ENCODE peak calls at places on chromosomes 5 and 9, in ten cellular contexts. One of them, this sample, is unnamed.

GRCh38 chr9:88808019-88808656 is 183.1 kb upstream of the S1PR3 start:
- DNase-seq in epithelial cell of esophagus: no peak
- DNase-seq in AG04450: no peak
- DNase-seq in choroid plexus epithelial cell: peak
- DNase-seq in lung: no peak
- DNase-seq in ascending aorta: no peak
- DNase-seq in progenitor cell of endocrine pancreas: no peak
- DNase-seq in CD8-positive, alpha-beta T cell: no peak
- DNase-seq in HCT116: no peak
- DNase-seq in fibroblast of pulmonary artery: peak
- DNase-seq in this sample: no peak

GRCh38 chr5:41918105-41918504 is 7.0 kb upstream of the FBXO4 start:
- DNase-seq in epithelial cell of esophagus: no peak
- DNase-seq in AG04450: no peak
- DNase-seq in choroid plexus epithelial cell: no peak
- DNase-seq in lung: no peak
- DNase-seq in ascending aorta: no peak
- DNase-seq in progenitor cell of endocrine pancreas: no peak
- DNase-seq in CD8-positive, alpha-beta T cell: no peak
- DNase-seq in HCT116: no peak
- DNase-seq in fibroblast of pulmonary artery: no peak
- DNase-seq in this sample: no peak

GRCh38 chr5:123297866-123298265 is 125.3 kb downstream of the CEP120 start:
- DNase-seq in epithelial cell of esophagus: no peak
- DNase-seq in AG04450: no peak
- DNase-seq in choroid plexus epithelial cell: no peak
- DNase-seq in lung: no peak
- DNase-seq in ascending aorta: no peak
- DNase-seq in progenitor cell of endocrine pancreas: no peak
- DNase-seq in CD8-positive, alpha-beta T cell: no peak
- DNase-seq in HCT116: no peak
- DNase-seq in fibroblast of pulmonary artery: no peak
- DNase-seq in this sample: no peak

GRCh38 chr9:84303061-84303460 is 37.5 kb downstream of the SLC28A3 start:
- DNase-seq in epithelial cell of esophagus: no peak
- DNase-seq in AG04450: no peak
- DNase-seq in choroid plexus epithelial cell: no peak
- DNase-seq in lung: no peak
- DNase-seq in ascending aorta: no peak
- DNase-seq in progenitor cell of endocrine pancreas: no peak
- DNase-seq in CD8-positive, alpha-beta T cell: no peak
- DNase-seq in HCT116: no peak
- DNase-seq in fibroblast of pulmonary artery: no peak
- DNase-seq in this sample: no peak

GRCh38 chr9:34310205-34310604 is 18.9 kb downstream of the KIF24 start:
- DNase-seq in epithelial cell of esophagus: no peak
- DNase-seq in AG04450: no peak
- DNase-seq in choroid plexus epithelial cell: peak
- DNase-seq in lung: no peak
- DNase-seq in ascending aorta: no peak
- DNase-seq in progenitor cell of endocrine pancreas: no peak
- DNase-seq in CD8-positive, alpha-beta T cell: no peak
- DNase-seq in HCT116: no peak
- DNase-seq in fibroblast of pulmonary artery: no peak
- DNase-seq in this sample: no peak

GRCh38 chr9:136950656-136951030 is 1.4 kb upstream of the LCN12 start:
- DNase-seq in epithelial cell of esophagus: no peak
- DNase-seq in AG04450: no peak
- DNase-seq in choroid plexus epithelial cell: no peak
- DNase-seq in lung: no peak
- DNase-seq in ascending aorta: no peak
- DNase-seq in progenitor cell of endocrine pancreas: no peak
- DNase-seq in CD8-positive, alpha-beta T cell: no peak
- DNase-seq in HCT116: no peak
- DNase-seq in fibroblast of pulmonary artery: no peak
- DNase-seq in this sample: no peak

GRCh38 chr9:88651682-88652633 is 117.0 kb downstream of the NXNL2 start:
- DNase-seq in epithelial cell of esophagus: peak
- DNase-seq in AG04450: peak
- DNase-seq in choroid plexus epithelial cell: peak
- DNase-seq in lung: peak
- DNase-seq in ascending aorta: peak
- DNase-seq in progenitor cell of endocrine pancreas: no peak
- DNase-seq in CD8-positive, alpha-beta T cell: no peak
- DNase-seq in HCT116: no peak
- DNase-seq in fibroblast of pulmonary artery: peak
- DNase-seq in this sample: peak

GRCh38 chr5:176541338-176542134 is 4.3 kb upstream of the RNF44 start:
- DNase-seq in epithelial cell of esophagus: peak
- DNase-seq in AG04450: no peak
- DNase-seq in choroid plexus epithelial cell: no peak
- DNase-seq in lung: peak
- DNase-seq in ascending aorta: no peak
- DNase-seq in progenitor cell of endocrine pancreas: no peak
- DNase-seq in CD8-positive, alpha-beta T cell: peak
- DNase-seq in HCT116: no peak
- DNase-seq in fibroblast of pulmonary artery: peak
- DNase-seq in this sample: no peak

GRCh38 chr9:110536802-110537201 is 42.7 kb downstream of the SVEP1 start:
- DNase-seq in epithelial cell of esophagus: no peak
- DNase-seq in AG04450: peak
- DNase-seq in choroid plexus epithelial cell: peak
- DNase-seq in lung: no peak
- DNase-seq in ascending aorta: no peak
- DNase-seq in progenitor cell of endocrine pancreas: no peak
- DNase-seq in CD8-positive, alpha-beta T cell: no peak
- DNase-seq in HCT116: no peak
- DNase-seq in fibroblast of pulmonary artery: peak
- DNase-seq in this sample: no peak

GRCh38 chr9:18980124-18980660 is 52.8 kb downstream of the SAXO1 start:
- DNase-seq in epithelial cell of esophagus: no peak
- DNase-seq in AG04450: no peak
- DNase-seq in choroid plexus epithelial cell: no peak
- DNase-seq in lung: no peak
- DNase-seq in ascending aorta: no peak
- DNase-seq in progenitor cell of endocrine pancreas: no peak
- DNase-seq in CD8-positive, alpha-beta T cell: no peak
- DNase-seq in HCT116: no peak
- DNase-seq in fibroblast of pulmonary artery: peak
- DNase-seq in this sample: no peak

GRCh38 chr9:99112750-99113417 is 8.0 kb downstream of the TGFBR1 start:
- DNase-seq in epithelial cell of esophagus: no peak
- DNase-seq in AG04450: no peak
- DNase-seq in choroid plexus epithelial cell: no peak
- DNase-seq in lung: no peak
- DNase-seq in ascending aorta: no peak
- DNase-seq in progenitor cell of endocrine pancreas: no peak
- DNase-seq in CD8-positive, alpha-beta T cell: peak
- DNase-seq in HCT116: no peak
- DNase-seq in fibroblast of pulmonary artery: no peak
- DNase-seq in this sample: no peak

GRCh38 chr5:10366310-10367297 is 13.1 kb downstream of the MARCHF6 start:
- DNase-seq in epithelial cell of esophagus: peak
- DNase-seq in AG04450: no peak
- DNase-seq in choroid plexus epithelial cell: peak
- DNase-seq in lung: no peak
- DNase-seq in ascending aorta: no peak
- DNase-seq in progenitor cell of endocrine pancreas: no peak
- DNase-seq in CD8-positive, alpha-beta T cell: no peak
- DNase-seq in HCT116: no peak
- DNase-seq in fibroblast of pulmonary artery: peak
- DNase-seq in this sample: no peak

GRCh38 chr9:79465171-79465570 is 106.6 kb upstream of the TLE4 start:
- DNase-seq in epithelial cell of esophagus: no peak
- DNase-seq in AG04450: no peak
- DNase-seq in choroid plexus epithelial cell: no peak
- DNase-seq in lung: no peak
- DNase-seq in ascending aorta: no peak
- DNase-seq in progenitor cell of endocrine pancreas: no peak
- DNase-seq in CD8-positive, alpha-beta T cell: no peak
- DNase-seq in HCT116: no peak
- DNase-seq in fibroblast of pulmonary artery: no peak
- DNase-seq in this sample: no peak

GRCh38 chr5:35131723-35132122 is 84.0 kb upstream of the AGXT2 start:
- DNase-seq in epithelial cell of esophagus: no peak
- DNase-seq in AG04450: no peak
- DNase-seq in choroid plexus epithelial cell: peak
- DNase-seq in lung: no peak
- DNase-seq in ascending aorta: no peak
- DNase-seq in progenitor cell of endocrine pancreas: no peak
- DNase-seq in CD8-positive, alpha-beta T cell: no peak
- DNase-seq in HCT116: no peak
- DNase-seq in fibroblast of pulmonary artery: no peak
- DNase-seq in this sample: no peak

GRCh38 chr9:93114169-93114983 is 18.4 kb downstream of the CARD19 start:
- DNase-seq in epithelial cell of esophagus: no peak
- DNase-seq in AG04450: no peak
- DNase-seq in choroid plexus epithelial cell: no peak
- DNase-seq in lung: no peak
- DNase-seq in ascending aorta: no peak
- DNase-seq in progenitor cell of endocrine pancreas: no peak
- DNase-seq in CD8-positive, alpha-beta T cell: peak
- DNase-seq in HCT116: no peak
- DNase-seq in fibroblast of pulmonary artery: no peak
- DNase-seq in this sample: no peak

GRCh38 chr5:114185274-114185673 is 176.6 kb upstream of the KCNN2 start:
- DNase-seq in epithelial cell of esophagus: no peak
- DNase-seq in AG04450: no peak
- DNase-seq in choroid plexus epithelial cell: no peak
- DNase-seq in lung: no peak
- DNase-seq in ascending aorta: no peak
- DNase-seq in progenitor cell of endocrine pancreas: no peak
- DNase-seq in CD8-positive, alpha-beta T cell: no peak
- DNase-seq in HCT116: no peak
- DNase-seq in fibroblast of pulmonary artery: peak
- DNase-seq in this sample: peak

GRCh38 chr5:154652746-154653417 is 102.3 kb upstream of the LARP1 start:
- DNase-seq in epithelial cell of esophagus: no peak
- DNase-seq in AG04450: no peak
- DNase-seq in choroid plexus epithelial cell: peak
- DNase-seq in lung: no peak
- DNase-seq in ascending aorta: no peak
- DNase-seq in progenitor cell of endocrine pancreas: no peak
- DNase-seq in CD8-positive, alpha-beta T cell: no peak
- DNase-seq in HCT116: no peak
- DNase-seq in fibroblast of pulmonary artery: peak
- DNase-seq in this sample: no peak
- TF ChIP-seq CTCF in epithelial cell of esophagus: no peak
- TF ChIP-seq CTCF in AG04450: peak
- TF ChIP-seq CTCF in choroid plexus epithelial cell: peak
- TF ChIP-seq CTCF in lung: no peak
- TF ChIP-seq CTCF in ascending aorta: no peak
- TF ChIP-seq CTCF in progenitor cell of endocrine pancreas: no peak
- TF ChIP-seq CTCF in CD8-positive, alpha-beta T cell: no peak
- TF ChIP-seq CTCF in HCT116: no peak
- TF ChIP-seq CTCF in fibroblast of pulmonary artery: peak
- TF ChIP-seq CTCF in this sample: no peak

DNA sequence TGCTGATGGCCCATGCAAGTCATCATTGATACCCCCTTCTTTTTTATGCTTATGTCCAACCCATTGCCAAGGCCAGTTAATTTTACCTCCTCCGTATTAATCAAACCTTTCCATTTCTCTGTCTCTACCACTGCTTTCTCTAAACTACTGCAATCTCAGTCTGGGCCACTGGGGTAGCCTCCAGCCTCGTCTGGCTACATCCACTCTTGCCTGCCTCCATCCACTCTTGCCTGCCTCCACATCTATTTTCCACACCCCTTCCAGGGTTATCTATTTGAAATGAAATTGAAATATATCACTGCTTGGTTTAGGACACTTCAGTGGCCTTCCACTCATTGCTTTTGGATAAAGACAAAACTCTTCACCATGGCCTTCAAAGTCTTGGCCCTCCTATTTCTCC is 425.3 kb upstream of the CLINT1 start:
- DNase-seq in epithelial cell of esophagus: no peak
- DNase-seq in AG04450: no peak
- DNase-seq in choroid plexus epithelial cell: no peak
- DNase-seq in lung: no peak
- DNase-seq in ascending aorta: no peak
- DNase-seq in progenitor cell of endocrine pancreas: no peak
- DNase-seq in CD8-positive, alpha-beta T cell: no peak
- DNase-seq in HCT116: no peak
- DNase-seq in fibroblast of pulmonary artery: no peak
- DNase-seq in this sample: no peak
- TF ChIP-seq CTCF in epithelial cell of esophagus: no peak
- TF ChIP-seq CTCF in AG04450: peak
- TF ChIP-seq CTCF in choroid plexus epithelial cell: peak
- TF ChIP-seq CTCF in lung: no peak
- TF ChIP-seq CTCF in ascending aorta: no peak
- TF ChIP-seq CTCF in progenitor cell of endocrine pancreas: no peak
- TF ChIP-seq CTCF in CD8-positive, alpha-beta T cell: no peak
- TF ChIP-seq CTCF in HCT116: no peak
- TF ChIP-seq CTCF in fibroblast of pulmonary artery: no peak
- TF ChIP-seq CTCF in this sample: no peak

DNA sequence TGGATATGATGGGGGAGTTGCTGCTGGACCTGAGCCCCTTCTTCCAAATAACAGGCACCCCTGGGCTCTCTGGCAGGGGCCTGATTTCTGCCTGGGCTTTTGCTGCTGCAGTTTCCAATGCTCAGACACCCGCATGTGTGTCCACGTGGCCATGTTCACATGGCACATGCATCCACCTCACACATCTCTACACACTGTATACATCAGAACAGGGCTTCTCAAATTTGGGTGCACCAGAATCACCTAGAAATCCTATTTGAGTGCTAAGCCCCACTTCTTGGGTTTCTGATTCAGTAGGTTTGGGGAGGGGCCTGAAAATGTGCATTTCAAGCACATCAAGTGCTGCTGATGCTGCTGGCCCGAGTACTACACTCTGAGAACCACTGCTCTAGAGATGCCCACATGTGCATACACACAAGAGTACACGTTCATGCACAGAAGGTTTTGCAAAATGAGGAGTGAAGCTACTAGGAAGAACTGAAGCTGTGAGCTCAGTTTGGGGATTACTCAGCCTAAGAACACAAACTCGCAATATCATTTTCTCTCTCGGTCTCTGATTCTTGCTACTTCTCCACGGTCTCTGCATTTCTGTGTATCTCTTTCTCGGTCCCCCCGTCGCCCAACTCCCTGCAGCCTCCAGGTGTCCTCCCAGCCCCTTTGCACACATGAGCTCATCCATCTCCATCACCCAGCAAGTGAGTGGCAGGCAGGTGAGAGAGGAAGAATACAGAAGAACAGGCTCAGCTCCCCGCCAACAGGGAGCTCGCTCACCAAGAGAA is 97.1 kb downstream of the PCDH1 start:
- DNase-seq in epithelial cell of esophagus: no peak
- DNase-seq in AG04450: no peak
- DNase-seq in choroid plexus epithelial cell: no peak
- DNase-seq in lung: no peak
- DNase-seq in ascending aorta: no peak
- DNase-seq in progenitor cell of endocrine pancreas: no peak
- DNase-seq in CD8-positive, alpha-beta T cell: no peak
- DNase-seq in HCT116: no peak
- DNase-seq in fibroblast of pulmonary artery: no peak
- DNase-seq in this sample: no peak
- TF ChIP-seq CTCF in epithelial cell of esophagus: no peak
- TF ChIP-seq CTCF in AG04450: no peak
- TF ChIP-seq CTCF in choroid plexus epithelial cell: no peak
- TF ChIP-seq CTCF in lung: no peak
- TF ChIP-seq CTCF in ascending aorta: no peak
- TF ChIP-seq CTCF in progenitor cell of endocrine pancreas: no peak
- TF ChIP-seq CTCF in CD8-positive, alpha-beta T cell: no peak
- TF ChIP-seq CTCF in HCT116: peak
- TF ChIP-seq CTCF in fibroblast of pulmonary artery: no peak
- TF ChIP-seq CTCF in this sample: no peak

GRCh38 chr9:23842531-23843129 is 16.6 kb upstream of the ELAVL2 start:
- DNase-seq in epithelial cell of esophagus: no peak
- DNase-seq in AG04450: no peak
- DNase-seq in choroid plexus epithelial cell: no peak
- DNase-seq in lung: no peak
- DNase-seq in ascending aorta: no peak
- DNase-seq in progenitor cell of endocrine pancreas: no peak
- DNase-seq in CD8-positive, alpha-beta T cell: no peak
- DNase-seq in HCT116: no peak
- DNase-seq in fibroblast of pulmonary artery: no peak
- DNase-seq in this sample: no peak
- TF ChIP-seq CTCF in epithelial cell of esophagus: peak
- TF ChIP-seq CTCF in AG04450: no peak
- TF ChIP-seq CTCF in choroid plexus epithelial cell: no peak
- TF ChIP-seq CTCF in lung: no peak
- TF ChIP-seq CTCF in ascending aorta: no peak
- TF ChIP-seq CTCF in progenitor cell of endocrine pancreas: peak
- TF ChIP-seq CTCF in CD8-positive, alpha-beta T cell: no peak
- TF ChIP-seq CTCF in HCT116: no peak
- TF ChIP-seq CTCF in fibroblast of pulmonary artery: no peak
- TF ChIP-seq CTCF in this sample: peak

This sample was measured in keratinocyte.